ENCODE peak calls at places on chromosomes 7 and 10, in ten cellular contexts. U, I, C, S, P, G, H, Z, M and V are unnamed samples.

GRCh38 chr10:6402349-6402709 is 177.7 kb downstream of the PRKCQ start:
- DNase-seq in U (no peak), P (no peak), C (no peak), G (no peak), Z (no peak), M (no peak), S (no peak), H (no peak), I (no peak), V (no peak)

GRCh38 chr7:131544449-131545425 is 11.7 kb downstream of the PODXL start:
- DNase-seq in M (peak), I (peak), G (no peak), S (no peak), H (no peak), U (no peak), Z (no peak), P (no peak), C (no peak), V (no peak)

GRCh38 chr10:65341323-65341922 is 1584.4 kb upstream of the LRRTM3 start:
- DNase-seq in S (no peak), C (no peak), G (peak), U (no peak), Z (no peak), P (no peak), H (no peak), M (no peak), I (peak), V (no peak)

GRCh38 chr10:23293145-23293724 is 51.4 kb downstream of the C10orf67 start:
- DNase-seq in I (peak), U (peak), C (no peak), H (no peak), S (peak), Z (no peak), M (peak), G (no peak), P (no peak), V (no peak)

GRCh38 chr10:96606216-96606615 is 19.4 kb upstream of the TM9SF3 start:
- DNase-seq in C (no peak), S (no peak), H (no peak), P (no peak), G (no peak), Z (no peak), I (peak), U (no peak), M (no peak), V (no peak)

GRCh38 chr10:100391163-100392002 is 44.4 kb downstream of the SCD start:
- DNase-seq in M (no peak), S (no peak), H (no peak), Z (no peak), C (no peak), G (no peak), I (no peak), U (no peak), P (no peak), V (no peak)

GRCh38 chr7:70608229-70608628 is 523.7 kb upstream of the GALNT17 start:
- DNase-seq in Z (no peak), S (no peak), H (no peak), I (no peak), G (no peak), M (no peak), C (no peak), U (no peak), P (no peak), V (no peak)

GRCh38 chr7:33692956-33693355 is 212.4 kb upstream of the BMPER start:
- DNase-seq in H (no peak), P (no peak), I (peak), S (no peak), Z (peak), C (no peak), M (no peak), U (peak), G (peak), V (peak)

GRCh38 chr7:5477723-5478531 is 54.3 kb upstream of the TNRC18 start:
- DNase-seq in M (peak), P (no peak), U (no peak), C (no peak), Z (peak), I (no peak), S (peak), H (no peak), G (no peak), V (no peak)

GRCh38 chr10:683448-684071 is 5.9 kb downstream of the DIP2C start:
- DNase-seq in C (peak), Z (peak), P (no peak), H (no peak), G (no peak), U (peak), I (peak), M (no peak), S (no peak), V (peak)

GRCh38 chr7:104971290-104972071 is 42.5 kb upstream of the KMT2E start:
- DNase-seq in H (no peak), G (no peak), M (no peak), S (no peak), P (no peak), U (no peak), Z (no peak), C (no peak), I (peak), V (no peak)

GRCh38 chr10:49008505-49009202 is 69.0 kb upstream of the LRRC18 start:
- DNase-seq in M (no peak), G (no peak), I (no peak), Z (no peak), S (no peak), U (no peak), H (no peak), P (no peak), C (no peak), V (no peak)

GRCh38 chr10:86282664-86283465 is 83.7 kb downstream of the GRID1 start:
- DNase-seq in C (no peak), H (no peak), P (no peak), I (no peak), S (no peak), M (no peak), G (no peak), U (no peak), Z (no peak), V (no peak)

GRCh38 chr10:103838851-103839512 is 16.4 kb downstream of the SH3PXD2A start:
- DNase-seq in H (no peak), G (no peak), S (no peak), U (no peak), I (no peak), P (no peak), Z (no peak), M (no peak), C (no peak), V (no peak)

GRCh38 chr10:378930-379704 is 243.9 kb downstream of the ZMYND11 start:
- DNase-seq in G (no peak), Z (no peak), C (no peak), I (no peak), H (no peak), P (no peak), M (no peak), S (no peak), U (no peak), V (no peak)

GRCh38 chr7:55056577-55057480 is 38.0 kb downstream of the EGFR start:
- DNase-seq in M (no peak), U (no peak), I (no peak), C (no peak), H (no peak), G (no peak), S (no peak), P (no peak), Z (no peak), V (no peak)

GRCh38 chr10:75073442-75073841 is 38.0 kb upstream of the SAMD8 start:
- DNase-seq in P (no peak), U (no peak), I (no peak), C (no peak), H (no peak), M (no peak), G (no peak), S (no peak), Z (no peak), V (no peak)

GRCh38 chr7:149003018-149003417 is 25.3 kb downstream of the PDIA4 start:
- DNase-seq in P (no peak), H (no peak), M (no peak), U (no peak), C (no peak), I (no peak), S (no peak), G (no peak), Z (no peak), V (no peak)

GRCh38 chr7:7416031-7416968 is 119.4 kb downstream of the COL28A1 start:
- DNase-seq in M (no peak), P (no peak), G (no peak), U (peak), S (no peak), Z (no peak), H (no peak), C (no peak), I (peak), V (no peak)

GRCh38 chr7:85471740-85472139 is 284.9 kb upstream of the SEMA3D start:
- DNase-seq in M (no peak), C (peak), P (no peak), S (no peak), Z (no peak), U (no peak), G (no peak), H (no peak), I (no peak), V (peak)

GRCh38 chr10:1006573-1006972 is 18.3 kb downstream of the GTPBP4 start:
- DNase-seq in P (no peak), G (no peak), M (no peak), C (no peak), H (no peak), U (no peak), Z (no peak), S (no peak), I (no peak), V (no peak)

GRCh38 chr10:17923728-17924127 is 28.0 kb upstream of the SLC39A12 start:
- DNase-seq in C (peak), G (no peak), M (no peak), I (peak), P (no peak), H (no peak), U (peak), Z (peak), S (no peak), V (peak)

GRCh38 chr7:51054231-51054630 is 262.4 kb downstream of the COBL start:
- DNase-seq in C (no peak), M (peak), P (no peak), Z (no peak), S (no peak), U (no peak), G (no peak), I (no peak), H (no peak), V (no peak)

GRCh38 chr7:99398891-99399445 is 9.4 kb downstream of the PDAP1 start:
- DNase-seq in H (no peak), U (no peak), G (no peak), I (no peak), C (no peak), M (no peak), Z (no peak), S (no peak), P (no peak), V (no peak)

GRCh38 chr7:75694636-75695035 is 44.1 kb downstream of the HIP1 start:
- DNase-seq in C (no peak), S (no peak), M (no peak), G (no peak), Z (no peak), U (no peak), I (no peak), H (no peak), P (no peak), V (no peak)

GRCh38 chr10:60403168-60403873 is 13.6 kb upstream of the ANK3 start:
- DNase-seq in P (no peak), H (no peak), S (no peak), I (no peak), C (no peak), M (no peak), U (no peak), Z (no peak), G (no peak), V (no peak)

GRCh38 chr10:123549761-123550454 is 116.2 kb upstream of the GPR26 start:
- DNase-seq in P (no peak), S (no peak), G (no peak), U (no peak), C (no peak), M (no peak), H (no peak), I (no peak), Z (no peak), V (no peak)

GRCh38 chr7:7761974-7762769 is 43.8 kb upstream of the RPA3 start:
- DNase-seq in M (no peak), P (no peak), I (peak), U (peak), H (no peak), S (no peak), G (no peak), C (no peak), Z (peak), V (no peak)

GRCh38 chr10:506451-507354 is 182.8 kb downstream of the DIP2C start:
- DNase-seq in Z (no peak), S (no peak), C (no peak), U (no peak), G (no peak), M (no peak), H (no peak), I (no peak), P (no peak), V (no peak)

GRCh38 chr7:15609287-15609686 is 47.5 kb upstream of the AGMO start:
- DNase-seq in Z (no peak), H (no peak), M (no peak), U (no peak), P (no peak), S (no peak), G (no peak), C (no peak), I (no peak), V (no peak)

GRCh38 chr7:99090811-99091582 is 52.9 kb downstream of the SMURF1 start:
- DNase-seq in H (no peak), U (no peak), C (no peak), S (no peak), G (no peak), I (no peak), P (no peak), Z (no peak), M (no peak), V (no peak)